ENCODE peak calls at places on chromosomes 1 and 21, in ten cellular contexts. U is transverse colon, N is stomach, A is SK-N-SH, W is sigmoid colon, O is GM23338, V is H1, R is GM12878, D is HCT116, B is prostate gland. P is an unnamed sample.

GRCh38 chr1:173126421-173126820 is 75.7 kb upstream of the TNFSF18 start:
- DNase-seq in U (no peak), N (no peak), A (no peak), W (no peak), O (no peak), V (no peak), R (no peak), D (no peak), B (no peak), P (no peak)

GRCh38 chr1:58572691-58573090 is 4.4 kb downstream of the TACSTD2 start:
- DNase-seq in U (no peak), N (peak), A (no peak), W (no peak), O (peak), V (peak), R (no peak), D (no peak), B (peak), P (no peak)

GRCh38 chr1:11550664-11551283 is 71.8 kb downstream of the DISP3 start:
- DNase-seq in U (peak), N (peak), A (no peak), W (no peak), O (peak), V (peak), R (no peak), D (peak), B (peak), P (peak)

GRCh38 chr1:72570815-72571214 is 288.5 kb upstream of the NEGR1 start:
- DNase-seq in U (no peak), N (no peak), A (no peak), W (no peak), O (no peak), V (no peak), R (no peak), D (no peak), B (no peak), P (no peak)

GRCh38 chr1:41282679-41283317 is 40.7 kb upstream of the SCMH1 start:
- DNase-seq in U (peak), N (peak), A (peak), W (no peak), O (peak), V (peak), R (no peak), D (peak), B (no peak), P (no peak)

GRCh38 chr1:98119793-98120192 is 199.0 kb upstream of the DPYD start:
- DNase-seq in U (no peak), N (peak), A (no peak), W (no peak), O (peak), V (peak), R (no peak), D (no peak), B (no peak), P (no peak)

GRCh38 chr1:8603220-8603616 is 214.2 kb downstream of the RERE start:
- DNase-seq in U (no peak), N (no peak), A (no peak), W (no peak), O (no peak), V (no peak), R (no peak), D (no peak), B (no peak), P (no peak)

GRCh38 chr1:159869173-159869572 is 6.7 kb upstream of the VSIG8 start:
- DNase-seq in U (peak), N (no peak), A (no peak), W (no peak), O (no peak), V (no peak), R (no peak), D (peak), B (no peak), P (no peak)

GRCh38 chr1:9253706-9254105 is 19.1 kb downstream of the H6PD start:
- DNase-seq in U (no peak), N (no peak), A (peak), W (no peak), O (no peak), V (no peak), R (no peak), D (no peak), B (no peak), P (no peak)

GRCh38 chr1:6623269-6623965 is 1.3 kb upstream of the THAP3 start:
- DNase-seq in U (no peak), N (no peak), A (no peak), W (no peak), O (no peak), V (no peak), R (no peak), D (no peak), B (peak), P (no peak)

GRCh38 chr1:88612783-88613182 is 71.3 kb upstream of the PKN2 start:
- DNase-seq in U (peak), N (no peak), A (no peak), W (no peak), O (no peak), V (no peak), R (no peak), D (peak), B (no peak), P (no peak)

GRCh38 chr1:60290393-60290792 is 216.8 kb upstream of the C1orf87 start:
- DNase-seq in U (no peak), N (no peak), A (no peak), W (no peak), O (no peak), V (no peak), R (no peak), D (no peak), B (no peak), P (no peak)

GRCh38 chr1:45654540-45655280 is 30.9 kb upstream of the CCDC17 start:
- DNase-seq in U (no peak), N (no peak), A (no peak), W (no peak), O (no peak), V (no peak), R (no peak), D (no peak), B (no peak), P (no peak)

GRCh38 chr21:46155514-46156377 is at the start of gene FTCD:
- DNase-seq in U (no peak), N (peak), A (no peak), W (peak), O (no peak), V (peak), R (no peak), D (no peak), B (no peak), P (no peak)

GRCh38 chr1:91803133-91803532 is 82.8 kb downstream of the TGFBR3 start:
- DNase-seq in U (no peak), N (no peak), A (no peak), W (no peak), O (no peak), V (no peak), R (no peak), D (no peak), B (no peak), P (peak)

GRCh38 chr1:30879940-30880339 is 28.6 kb downstream of the SDC3 start:
- DNase-seq in U (no peak), N (no peak), A (peak), W (no peak), O (peak), V (no peak), R (no peak), D (no peak), B (no peak), P (no peak)

GRCh38 chr1:114153621-114154145 is at the start of gene SYT6:
- DNase-seq in U (no peak), N (no peak), A (peak), W (no peak), O (peak), V (peak), R (no peak), D (no peak), B (no peak), P (no peak)

GRCh38 chr1:114150016-114150415 is 3.7 kb downstream of the SYT6 start:
- DNase-seq in U (no peak), N (no peak), A (no peak), W (no peak), O (no peak), V (no peak), R (no peak), D (no peak), B (no peak), P (no peak)

GRCh38 chr1:114154146-114154962 is 685 bp upstream of the SYT6 start:
- DNase-seq in U (no peak), N (no peak), A (peak), W (no peak), O (peak), V (peak), R (no peak), D (no peak), B (no peak), P (no peak)

GRCh38 chr1:114153051-114153620 is 533 bp downstream of the SYT6 start:
- DNase-seq in U (no peak), N (no peak), A (no peak), W (no peak), O (peak), V (peak), R (no peak), D (no peak), B (no peak), P (no peak)

GRCh38 chr1:114152211-114153050 is 1.2 kb downstream of the SYT6 start:
- DNase-seq in U (peak), N (peak), A (peak), W (peak), O (peak), V (peak), R (no peak), D (no peak), B (peak), P (peak)
- H3K4me3 ChIP-seq in U (peak), N (peak), A (no peak), W (peak), O (peak), V (peak), R (no peak), D (no peak), B (peak), P (peak)

DNA sequence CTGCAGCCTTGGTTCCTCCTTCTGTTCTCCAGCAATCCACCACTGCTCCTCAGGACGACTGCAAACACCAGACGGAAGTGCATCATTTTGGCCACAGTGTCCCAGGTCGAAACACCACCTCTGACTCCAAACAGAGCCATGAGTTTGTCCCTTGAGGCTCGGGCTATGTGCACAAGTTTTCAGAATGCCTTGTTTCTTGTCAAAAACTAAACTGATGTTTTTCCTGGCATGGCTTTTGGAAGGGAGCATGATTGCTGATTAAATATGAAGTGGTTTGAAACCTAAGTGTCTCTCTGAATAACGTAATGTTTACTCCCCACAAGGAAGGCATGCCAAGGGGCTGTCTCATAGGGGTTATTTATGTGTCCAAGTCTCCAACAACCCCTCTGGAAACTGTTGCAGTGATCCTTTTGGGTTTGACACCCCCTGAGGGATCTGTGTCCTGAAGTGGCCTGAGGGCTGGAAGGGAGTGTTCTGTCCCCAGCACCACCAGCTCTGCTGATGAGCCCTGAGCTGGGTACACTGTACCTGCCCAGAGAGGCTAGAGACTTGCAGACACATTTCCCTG is 132.7 kb downstream of the PLPP3 start:
- DNase-seq in U (peak), N (no peak), A (no peak), W (peak), O (no peak), V (no peak), R (no peak), D (no peak), B (no peak), P (no peak)
- TF ChIP-seq POLR2AphosphoS5 in U (peak), N (peak), A (no peak), W (peak), O (no peak), V (no peak), R (no peak), D (no peak), B (peak), P (no peak)

GRCh38 chr1:226663327-226663704 is 75.8 kb downstream of the ITPKB start:
- DNase-seq in U (no peak), N (no peak), A (no peak), W (no peak), O (no peak), V (no peak), R (no peak), D (no peak), B (no peak), P (no peak)

GRCh38 chr1:226666164-226666506 is 72.9 kb downstream of the ITPKB start:
- DNase-seq in U (no peak), N (no peak), A (no peak), W (no peak), O (no peak), V (no peak), R (no peak), D (no peak), B (no peak), P (no peak)

GRCh38 chr1:226662704-226663326 is 76.3 kb downstream of the ITPKB start:
- DNase-seq in U (peak), N (peak), A (peak), W (peak), O (no peak), V (no peak), R (peak), D (peak), B (peak), P (peak)

GRCh38 chr1:226665505-226666163 is 73.4 kb downstream of the ITPKB start:
- DNase-seq in U (no peak), N (no peak), A (no peak), W (no peak), O (no peak), V (no peak), R (no peak), D (no peak), B (no peak), P (no peak)

DNA sequence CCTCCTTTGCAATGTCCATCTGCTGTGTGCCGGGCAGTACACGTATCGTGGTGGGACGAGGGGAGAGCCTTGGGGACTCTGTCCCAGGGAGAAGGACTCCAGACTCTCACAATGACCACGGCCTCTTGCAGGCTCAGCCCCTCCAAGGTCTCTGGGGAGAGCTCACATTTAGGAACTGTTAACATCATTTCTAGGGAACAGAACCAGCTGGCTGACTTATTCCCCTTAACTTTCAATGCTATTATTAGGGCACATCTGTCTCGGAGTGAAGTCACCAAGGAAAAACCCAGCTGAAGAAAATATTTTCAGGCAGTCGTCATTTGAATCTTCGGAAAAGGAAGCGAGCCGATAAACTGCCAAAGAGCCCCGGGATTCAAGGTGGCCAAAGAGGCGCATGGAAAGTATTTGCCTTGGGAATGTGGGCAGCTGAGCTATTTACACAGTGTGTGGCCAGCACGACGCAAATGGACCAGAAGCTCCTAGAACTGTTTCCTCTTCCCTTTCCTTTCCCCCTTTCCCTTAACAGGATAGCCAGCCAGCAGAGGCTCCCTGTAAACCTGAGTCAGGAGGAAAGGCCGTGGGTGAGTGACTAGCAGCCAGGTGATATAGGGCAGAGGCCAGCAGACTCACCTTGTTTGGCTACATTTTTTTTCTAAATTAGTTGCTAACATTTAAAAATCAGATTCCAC is 74.5 kb downstream of the ITPKB start:
- DNase-seq in U (peak), N (peak), A (no peak), W (peak), O (no peak), V (no peak), R (no peak), D (no peak), B (no peak), P (no peak)
- H3K4me3 ChIP-seq in U (no peak), N (no peak), A (no peak), W (no peak), O (no peak), V (no peak), R (no peak), D (no peak), B (no peak), P (no peak)

GRCh38 chr1:19563336-19564097 is 78.2 kb upstream of the CAPZB start:
- DNase-seq in U (peak), N (peak), A (no peak), W (peak), O (no peak), V (no peak), R (no peak), D (no peak), B (peak), P (no peak)
- TF ChIP-seq POLR2AphosphoS5 in U (peak), N (no peak), A (no peak), W (no peak), O (no peak), V (no peak), R (no peak), D (no peak), B (no peak), P (no peak)

GRCh38 chr21:34996304-34997081 is 52.6 kb downstream of the RUNX1 start:
- DNase-seq in U (no peak), N (no peak), A (no peak), W (peak), O (no peak), V (no peak), R (no peak), D (no peak), B (no peak), P (no peak)
- H3K4me3 ChIP-seq in U (no peak), N (no peak), A (no peak), W (no peak), O (no peak), V (no peak), R (no peak), D (no peak), B (no peak), P (no peak)

GRCh38 chr1:219302697-219303096 is 129.0 kb downstream of the LYPLAL1 start:
- DNase-seq in U (no peak), N (no peak), A (no peak), W (no peak), O (no peak), V (no peak), R (no peak), D (no peak), B (no peak), P (no peak)
- TF ChIP-seq POLR2AphosphoS5 in U (no peak), N (no peak), A (peak), W (no peak), O (no peak), V (no peak), R (no peak), D (no peak), B (no peak), P (no peak)

GRCh38 chr1:32181563-32181962 is 2.1 kb downstream of the TXLNA start:
- DNase-seq in U (no peak), N (no peak), A (no peak), W (no peak), O (no peak), V (no peak), R (no peak), D (no peak), B (no peak), P (no peak)
- H3K4me3 ChIP-seq in U (no peak), N (peak), A (peak), W (peak), O (peak), V (peak), R (peak), D (no peak), B (no peak), P (peak)

GRCh38 chr1:170310931-170311330 is 165.2 kb downstream of the NTMT2 start:
- DNase-seq in U (no peak), N (no peak), A (no peak), W (no peak), O (no peak), V (no peak), R (no peak), D (no peak), B (no peak), P (no peak)
- TF ChIP-seq POLR2AphosphoS5 in U (no peak), N (no peak), A (no peak), W (no peak), O (no peak), V (no peak), R (no peak), D (no peak), B (no peak), P (no peak)

GRCh38 chr1:4710592-4711190 is 56.3 kb downstream of the AJAP1 start:
- DNase-seq in U (no peak), N (no peak), A (no peak), W (no peak), O (no peak), V (peak), R (no peak), D (no peak), B (no peak), P (no peak)
- H3K4me3 ChIP-seq in U (no peak), N (no peak), A (no peak), W (no peak), O (no peak), V (peak), R (no peak), D (no peak), B (no peak), P (no peak)